ENCODE peak calls at places on chromosomes 7 and 10, in seven cellular contexts. T is cardiac fibroblast, L is heart right ventricle, Y is transverse colon, A is fibroblast of lung, O is A549, W is AG10803. K is an unnamed sample.
A peak's percentile ranks its signal among the peaks of the same experiment; 100 is the strongest.

GRCh38 chr10:99484626-99485581 is 47.8 kb upstream of the NKX2-3 start:
- DNase-seq in T (no peak), L (no peak), Y (no peak), A (no peak), O (peak; percentile 18), W (no peak), K (no peak)

GRCh38 chr10:75405201-75406143 is 3.9 kb upstream of the ZNF503 start:
- DNase-seq in T (no peak), L (no peak), Y (peak; percentile 20), A (peak; percentile 63), O (no peak), W (no peak), K (no peak)

GRCh38 chr10:101772895-101773761 is 2.8 kb downstream of the FGF8 start:
- DNase-seq in T (no peak), L (no peak), Y (no peak), A (no peak), O (no peak), W (no peak), K (no peak)

GRCh38 chr7:75879771-75880184 is 944 bp downstream of the RHBDD2 start:
- DNase-seq in T (peak; percentile 53), L (no peak), Y (no peak), A (peak; percentile 83), O (no peak), W (no peak), K (no peak)

GRCh38 chr7:129199406-129199805 is 11.0 kb downstream of the SMO start:
- DNase-seq in T (no peak), L (no peak), Y (no peak), A (no peak), O (no peak), W (no peak), K (no peak)

GRCh38 chr10:37520488-37520887 is 336.9 kb downstream of the ZNF248 start:
- DNase-seq in T (no peak), L (no peak), Y (no peak), A (no peak), O (no peak), W (no peak), K (no peak)

GRCh38 chr10:81496626-81497025 is 378.4 kb upstream of the NRG3 start:
- DNase-seq in T (no peak), L (no peak), Y (no peak), A (no peak), O (no peak), W (no peak), K (no peak)

GRCh38 chr10:100129424-100129823 is 47.8 kb upstream of the CPN1 start:
- DNase-seq in T (no peak), L (peak; percentile 55), Y (no peak), A (no peak), O (no peak), W (no peak), K (no peak)

GRCh38 chr7:38215734-38216670 is 38.0 kb downstream of the STARD3NL start:
- DNase-seq in T (peak; percentile 93), L (peak; percentile 80), Y (peak; percentile 85), A (peak; percentile 94), O (peak; percentile 68), W (peak; percentile 87), K (peak; percentile 76)

GRCh38 chr10:373516-374309 is 238.5 kb downstream of the ZMYND11 start:
- DNase-seq in T (peak; percentile 63), L (no peak), Y (peak; percentile 25), A (peak; percentile 95), O (no peak), W (peak; percentile 79), K (peak; percentile 92)

GRCh38 chr7:149845257-149845980 is 7.2 kb downstream of the ZNF862 start:
- DNase-seq in T (peak; percentile 26), L (no peak), Y (no peak), A (no peak), O (no peak), W (no peak), K (no peak)

GRCh38 chr10:99329238-99329890 is at the start of gene CNNM1:
- DNase-seq in T (peak; percentile 19), L (no peak), Y (no peak), A (no peak), O (peak; percentile 47), W (peak; percentile 32), K (no peak)

GRCh38 chr7:107463139-107464078 is 6.4 kb upstream of the GPR22 start:
- DNase-seq in T (peak; percentile 83), L (peak; percentile 61), Y (peak; percentile 54), A (peak; percentile 64), O (peak; percentile 15), W (peak; percentile 76), K (peak; percentile 16)

GRCh38 chr10:118763202-118763988 is 8.6 kb upstream of the CACUL1 start:
- DNase-seq in T (no peak), L (no peak), Y (no peak), A (no peak), O (no peak), W (no peak), K (no peak)

GRCh38 chr10:102744374-102745051 is 765 bp downstream of the WBP1L start:
- DNase-seq in T (peak; percentile 37), L (no peak), Y (no peak), A (no peak), O (no peak), W (peak; percentile 50), K (no peak)

GRCh38 chr10:35875281-35875680 is 233.2 kb upstream of the FZD8 start:
- DNase-seq in T (peak; percentile 82), L (no peak), Y (no peak), A (peak; percentile 57), O (no peak), W (peak; percentile 62), K (peak; percentile 43)

GRCh38 chr7:51123322-51124021 is 193.1 kb downstream of the COBL start:
- DNase-seq in T (peak; percentile 69), L (peak; percentile 27), Y (no peak), A (peak; percentile 89), O (peak; percentile 76), W (peak; percentile 92), K (peak; percentile 89)

GRCh38 chr10:13706604-13707003 is 119.8 kb downstream of the PRPF18 start:
- DNase-seq in T (no peak), L (no peak), Y (peak; percentile 20), A (peak; percentile 35), O (no peak), W (no peak), K (no peak)

GRCh38 chr10:11165591-11166543 is 148.2 kb downstream of the CELF2 start:
- DNase-seq in T (peak; percentile 18), L (peak; percentile 62), Y (peak; percentile 63), A (peak; percentile 16), O (peak; percentile 5), W (no peak), K (no peak)

GRCh38 chr10:64648915-64649314 is 1127.7 kb downstream of the REEP3 start:
- DNase-seq in T (no peak), L (no peak), Y (no peak), A (no peak), O (no peak), W (no peak), K (no peak)
- TF ChIP-seq CTCF in T (no peak), L (no peak), Y (no peak), A (no peak), O (no peak), W (no peak), K (peak; percentile 9)

GRCh38 chr10:34740321-34740720 is 74.8 kb downstream of the PARD3 start:
- DNase-seq in T (no peak), L (no peak), Y (no peak), A (no peak), O (no peak), W (no peak), K (no peak)
- H3K4me3 ChIP-seq in T (peak overlapping the region; percentile 27), L (no peak overlapping the region), Y (no peak overlapping the region), A (peak overlapping the region; percentile 8), O (no peak overlapping the region), W (peak overlapping the region; percentile 41), K (peak overlapping the region; percentile 25)

DNA sequence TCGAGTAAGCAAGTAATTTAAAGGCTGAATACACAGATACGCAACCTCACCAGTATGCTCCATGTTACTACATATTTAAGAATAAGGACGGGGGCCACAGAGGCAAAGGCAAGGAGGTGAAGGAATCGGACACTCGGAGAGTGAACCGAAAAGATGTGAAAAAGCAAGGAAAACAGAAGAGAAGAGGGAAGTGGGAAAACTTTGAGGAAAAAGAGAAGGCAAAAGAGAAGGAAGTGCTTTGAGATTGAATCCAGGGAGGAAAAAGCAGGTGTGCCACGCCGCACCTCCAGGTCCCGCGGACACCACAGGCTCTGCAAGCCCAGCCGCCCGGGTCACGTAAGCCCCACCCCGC is 367 bp upstream of the AVL9 start:
- DNase-seq in T (no peak), L (no peak), Y (no peak), A (no peak), O (no peak), W (no peak), K (no peak)
- TF ChIP-seq CTCF in T (no peak), L (no peak), Y (no peak), A (no peak), O (no peak), W (no peak), K (no peak)

GRCh38 chr10:125154529-125154928 is 5.8 kb downstream of the CTBP2 start:
- DNase-seq in T (no peak), L (no peak), Y (no peak), A (no peak), O (no peak), W (no peak), K (no peak)
- H3K4me3 ChIP-seq in T (no peak overlapping the region), L (peak overlapping the region; percentile 26), Y (no peak overlapping the region), A (peak overlapping the region; percentile 16), O (no peak overlapping the region), W (peak overlapping the region; percentile 39), K (no peak overlapping the region)

DNA sequence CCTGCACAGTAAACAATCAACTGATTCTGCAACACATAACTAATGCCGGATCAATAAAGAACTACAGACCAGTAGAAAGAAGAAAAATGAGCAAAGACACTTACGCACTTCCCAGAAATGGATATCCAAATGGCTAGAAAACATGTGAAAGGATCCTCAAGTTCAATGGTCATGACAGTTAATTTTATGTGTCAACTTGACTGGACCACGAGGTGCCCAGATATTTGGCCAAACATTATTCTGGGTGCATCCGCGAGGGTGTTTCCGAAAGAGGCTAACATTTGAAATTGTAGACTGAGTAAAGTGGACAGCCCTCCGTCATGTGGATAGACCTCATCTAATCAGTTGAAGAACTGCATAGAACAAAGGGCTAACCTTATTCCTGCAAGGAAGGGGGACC is 102.0 kb downstream of the SFMBT2 start:
- DNase-seq in T (no peak), L (no peak), Y (no peak), A (no peak), O (no peak), W (no peak), K (no peak)
- TF ChIP-seq CTCF in T (no peak), L (no peak), Y (no peak), A (no peak), O (no peak), W (no peak), K (no peak)